ENCODE peak calls at places on chromosomes 7 and 10, in nine cellular contexts. One of them, this sample, is unnamed.

GRCh38 chr7:148650232-148650858 is 48.4 kb upstream of the CUL1 start:
- DNase-seq in lower leg skin: no peak
- DNase-seq in HFF-Myc: no peak
- DNase-seq in Right ventricle myocardium superior: no peak
- DNase-seq in hepatic stellate cell: peak
- DNase-seq in stimulated activated CD4-positive, alpha-beta T cell treated with anti-CD3 and anti-CD28 coated beads, Interleukin-1b, Interleukin-23, amount 100 ng/mL, for 1 hour: no peak
- DNase-seq in nucleus accumbens: no peak
- DNase-seq in kidney tubule cell: peak
- DNase-seq in BJ: peak
- DNase-seq in this sample: no peak

GRCh38 chr10:48651839-48652238 is 32.8 kb upstream of the WDFY4 start:
- DNase-seq in lower leg skin: no peak
- DNase-seq in HFF-Myc: no peak
- DNase-seq in Right ventricle myocardium superior: no peak
- DNase-seq in hepatic stellate cell: no peak
- DNase-seq in stimulated activated CD4-positive, alpha-beta T cell treated with anti-CD3 and anti-CD28 coated beads, Interleukin-1b, Interleukin-23, amount 100 ng/mL, for 1 hour: no peak
- DNase-seq in nucleus accumbens: no peak
- DNase-seq in kidney tubule cell: no peak
- DNase-seq in BJ: no peak
- DNase-seq in this sample: no peak

GRCh38 chr10:118430190-118430589 is 88.1 kb upstream of the FAM204A start:
- DNase-seq in lower leg skin: no peak
- DNase-seq in HFF-Myc: no peak
- DNase-seq in Right ventricle myocardium superior: no peak
- DNase-seq in hepatic stellate cell: no peak
- DNase-seq in stimulated activated CD4-positive, alpha-beta T cell treated with anti-CD3 and anti-CD28 coated beads, Interleukin-1b, Interleukin-23, amount 100 ng/mL, for 1 hour: no peak
- DNase-seq in nucleus accumbens: no peak
- DNase-seq in kidney tubule cell: no peak
- DNase-seq in BJ: no peak
- DNase-seq in this sample: no peak

GRCh38 chr10:60429084-60429849 is 39.6 kb upstream of the ANK3 start:
- DNase-seq in lower leg skin: no peak
- DNase-seq in HFF-Myc: no peak
- DNase-seq in Right ventricle myocardium superior: no peak
- DNase-seq in hepatic stellate cell: no peak
- DNase-seq in stimulated activated CD4-positive, alpha-beta T cell treated with anti-CD3 and anti-CD28 coated beads, Interleukin-1b, Interleukin-23, amount 100 ng/mL, for 1 hour: no peak
- DNase-seq in nucleus accumbens: no peak
- DNase-seq in kidney tubule cell: peak
- DNase-seq in BJ: no peak
- DNase-seq in this sample: no peak

GRCh38 chr10:131844546-131845084 is 56.2 kb upstream of the PPP2R2D start:
- DNase-seq in lower leg skin: no peak
- DNase-seq in HFF-Myc: no peak
- DNase-seq in Right ventricle myocardium superior: no peak
- DNase-seq in hepatic stellate cell: no peak
- DNase-seq in stimulated activated CD4-positive, alpha-beta T cell treated with anti-CD3 and anti-CD28 coated beads, Interleukin-1b, Interleukin-23, amount 100 ng/mL, for 1 hour: no peak
- DNase-seq in nucleus accumbens: no peak
- DNase-seq in kidney tubule cell: no peak
- DNase-seq in BJ: no peak
- DNase-seq in this sample: no peak

GRCh38 chr7:134931487-134931886 is 54.8 kb upstream of the AGBL3 start:
- DNase-seq in lower leg skin: no peak
- DNase-seq in HFF-Myc: no peak
- DNase-seq in Right ventricle myocardium superior: no peak
- DNase-seq in hepatic stellate cell: no peak
- DNase-seq in stimulated activated CD4-positive, alpha-beta T cell treated with anti-CD3 and anti-CD28 coated beads, Interleukin-1b, Interleukin-23, amount 100 ng/mL, for 1 hour: no peak
- DNase-seq in nucleus accumbens: no peak
- DNase-seq in kidney tubule cell: no peak
- DNase-seq in BJ: no peak
- DNase-seq in this sample: no peak

GRCh38 chr7:5333121-5334050 is 50.6 kb downstream of the SLC29A4 start:
- DNase-seq in lower leg skin: no peak
- DNase-seq in HFF-Myc: no peak
- DNase-seq in Right ventricle myocardium superior: no peak
- DNase-seq in hepatic stellate cell: no peak
- DNase-seq in stimulated activated CD4-positive, alpha-beta T cell treated with anti-CD3 and anti-CD28 coated beads, Interleukin-1b, Interleukin-23, amount 100 ng/mL, for 1 hour: no peak
- DNase-seq in nucleus accumbens: no peak
- DNase-seq in kidney tubule cell: no peak
- DNase-seq in BJ: no peak
- DNase-seq in this sample: no peak

GRCh38 chr7:33107136-33108066 is 1.8 kb downstream of the RP9 start:
- DNase-seq in lower leg skin: no peak
- DNase-seq in HFF-Myc: no peak
- DNase-seq in Right ventricle myocardium superior: no peak
- DNase-seq in hepatic stellate cell: peak
- DNase-seq in stimulated activated CD4-positive, alpha-beta T cell treated with anti-CD3 and anti-CD28 coated beads, Interleukin-1b, Interleukin-23, amount 100 ng/mL, for 1 hour: no peak
- DNase-seq in nucleus accumbens: no peak
- DNase-seq in kidney tubule cell: peak
- DNase-seq in BJ: no peak
- DNase-seq in this sample: peak

GRCh38 chr7:131769241-131769640 is 212.8 kb upstream of the PODXL start:
- DNase-seq in lower leg skin: no peak
- DNase-seq in HFF-Myc: no peak
- DNase-seq in Right ventricle myocardium superior: no peak
- DNase-seq in hepatic stellate cell: no peak
- DNase-seq in stimulated activated CD4-positive, alpha-beta T cell treated with anti-CD3 and anti-CD28 coated beads, Interleukin-1b, Interleukin-23, amount 100 ng/mL, for 1 hour: no peak
- DNase-seq in nucleus accumbens: no peak
- DNase-seq in kidney tubule cell: peak
- DNase-seq in BJ: no peak
- DNase-seq in this sample: no peak

GRCh38 chr10:129622736-129623135 is 155.7 kb downstream of the MGMT start:
- DNase-seq in lower leg skin: no peak
- DNase-seq in HFF-Myc: no peak
- DNase-seq in Right ventricle myocardium superior: no peak
- DNase-seq in hepatic stellate cell: no peak
- DNase-seq in stimulated activated CD4-positive, alpha-beta T cell treated with anti-CD3 and anti-CD28 coated beads, Interleukin-1b, Interleukin-23, amount 100 ng/mL, for 1 hour: no peak
- DNase-seq in nucleus accumbens: no peak
- DNase-seq in kidney tubule cell: peak
- DNase-seq in BJ: no peak
- DNase-seq in this sample: no peak

GRCh38 chr10:74543276-74543675 is 283.1 kb upstream of the KAT6B start:
- DNase-seq in lower leg skin: no peak
- DNase-seq in HFF-Myc: no peak
- DNase-seq in Right ventricle myocardium superior: no peak
- DNase-seq in hepatic stellate cell: no peak
- DNase-seq in stimulated activated CD4-positive, alpha-beta T cell treated with anti-CD3 and anti-CD28 coated beads, Interleukin-1b, Interleukin-23, amount 100 ng/mL, for 1 hour: no peak
- DNase-seq in nucleus accumbens: no peak
- DNase-seq in kidney tubule cell: no peak
- DNase-seq in BJ: no peak
- DNase-seq in this sample: no peak

GRCh38 chr10:52927678-52928077 is 155.1 kb upstream of the MBL2 start:
- DNase-seq in lower leg skin: no peak
- DNase-seq in HFF-Myc: no peak
- DNase-seq in Right ventricle myocardium superior: no peak
- DNase-seq in hepatic stellate cell: no peak
- DNase-seq in stimulated activated CD4-positive, alpha-beta T cell treated with anti-CD3 and anti-CD28 coated beads, Interleukin-1b, Interleukin-23, amount 100 ng/mL, for 1 hour: no peak
- DNase-seq in nucleus accumbens: no peak
- DNase-seq in kidney tubule cell: no peak
- DNase-seq in BJ: no peak
- DNase-seq in this sample: no peak

GRCh38 chr10:121032460-121032859 is 181.3 kb downstream of the WDR11 start:
- DNase-seq in lower leg skin: no peak
- DNase-seq in HFF-Myc: no peak
- DNase-seq in Right ventricle myocardium superior: no peak
- DNase-seq in hepatic stellate cell: no peak
- DNase-seq in stimulated activated CD4-positive, alpha-beta T cell treated with anti-CD3 and anti-CD28 coated beads, Interleukin-1b, Interleukin-23, amount 100 ng/mL, for 1 hour: no peak
- DNase-seq in nucleus accumbens: no peak
- DNase-seq in kidney tubule cell: no peak
- DNase-seq in BJ: no peak
- DNase-seq in this sample: no peak

GRCh38 chr10:110311357-110311949 is 6.7 kb upstream of the SMNDC1 start:
- DNase-seq in lower leg skin: no peak
- DNase-seq in HFF-Myc: peak
- DNase-seq in Right ventricle myocardium superior: no peak
- DNase-seq in hepatic stellate cell: peak
- DNase-seq in stimulated activated CD4-positive, alpha-beta T cell treated with anti-CD3 and anti-CD28 coated beads, Interleukin-1b, Interleukin-23, amount 100 ng/mL, for 1 hour: no peak
- DNase-seq in nucleus accumbens: peak
- DNase-seq in kidney tubule cell: peak
- DNase-seq in BJ: no peak
- DNase-seq in this sample: peak

GRCh38 chr7:78444267-78444666 is 645.7 kb downstream of the PHTF2 start:
- DNase-seq in lower leg skin: no peak
- DNase-seq in HFF-Myc: no peak
- DNase-seq in Right ventricle myocardium superior: no peak
- DNase-seq in hepatic stellate cell: no peak
- DNase-seq in stimulated activated CD4-positive, alpha-beta T cell treated with anti-CD3 and anti-CD28 coated beads, Interleukin-1b, Interleukin-23, amount 100 ng/mL, for 1 hour: no peak
- DNase-seq in nucleus accumbens: no peak
- DNase-seq in kidney tubule cell: no peak
- DNase-seq in BJ: no peak
- DNase-seq in this sample: no peak

This sample was measured in HuH-7.